ENCODE peak calls at places on chromosomes 2 and 18, in four cellular contexts. Y is retinal pigment epithelial cell, I is gastrocnemius medialis, E is GM20000. K is an unnamed sample.
A peak's percentile ranks its signal among the peaks of the same experiment; 100 is the strongest.

GRCh38 chr2:2873450-2873811 is 504.2 kb downstream of the EIPR1 start:
- DNase-seq in I (no peak), E (no peak), Y (no peak), K (no peak)

GRCh38 chr18:24009246-24009645 is 5.3 kb upstream of the TTC39C start:
- DNase-seq in E (no peak), Y (no peak), I (no peak), K (no peak)

GRCh38 chr2:47555368-47555767 is 152.4 kb downstream of the MSH2 start:
- DNase-seq in E (no peak), I (no peak), Y (no peak), K (no peak)

GRCh38 chr2:184187421-184187971 is 410.8 kb upstream of the ZNF804A start:
- DNase-seq in I (no peak), Y (no peak), E (no peak), K (no peak)

GRCh38 chr2:10783421-10783820 is 29.2 kb downstream of the PDIA6 start:
- DNase-seq in Y (no peak), I (no peak), E (no peak), K (peak; percentile 7)

GRCh38 chr2:151302879-151303278 is 13.4 kb upstream of the NMI start:
- DNase-seq in Y (no peak), E (no peak), I (no peak), K (no peak)

GRCh38 chr18:13289501-13290205 is 71.1 kb downstream of the LDLRAD4 start:
- DNase-seq in I (no peak), Y (no peak), E (no peak), K (no peak)

GRCh38 chr2:64017811-64018714 is 1.2 kb downstream of the VPS54 start:
- DNase-seq in Y (no peak), I (no peak), E (peak; percentile 24), K (no peak)

GRCh38 chr18:67281746-67282145 is 234.8 kb downstream of the DSEL start:
- DNase-seq in E (no peak), Y (no peak), I (no peak), K (no peak)
- TF ChIP-seq CTCF in E (no peak), Y (no peak), I (no peak), K (no peak)

DNA sequence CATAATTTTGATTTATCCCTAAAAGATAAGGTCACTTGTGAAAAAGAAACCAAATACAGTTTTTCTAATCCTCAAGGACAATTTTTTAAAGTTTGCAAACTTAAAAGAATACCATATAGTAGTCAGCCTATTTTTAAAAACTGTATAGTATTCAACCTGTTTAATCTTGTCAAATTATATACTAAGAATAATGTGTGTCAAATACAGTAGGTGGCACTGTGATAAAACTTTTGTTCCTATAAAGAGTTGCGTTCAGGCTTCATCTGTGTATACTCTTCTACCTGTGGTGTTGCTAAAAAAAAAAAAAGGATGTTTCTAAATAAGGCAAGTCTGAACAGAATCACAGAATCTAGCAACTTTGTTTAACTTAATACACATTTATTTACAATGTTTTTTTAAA is 68.6 kb downstream of the CCDC138 start:
- DNase-seq in Y (no peak), I (no peak), E (no peak), K (no peak)
- TF ChIP-seq CTCF in Y (peak; percentile 10), I (no peak), E (no peak), K (peak; percentile 33)

GRCh38 chr2:173216055-173216454 is 138.6 kb upstream of the CDCA7 start:
- DNase-seq in E (no peak), Y (no peak), I (no peak), K (no peak)

GRCh38 chr2:173214213-173214612 is 138.6 kb downstream of the MAP3K20 start:
- DNase-seq in I (peak; percentile 72), E (no peak), Y (no peak), K (peak; percentile 36)

GRCh38 chr2:173210270-173211196 is 134.9 kb downstream of the MAP3K20 start:
- DNase-seq in E (peak; percentile 54), Y (peak; percentile 85), I (peak; percentile 91), K (peak; percentile 80)

GRCh38 chr2:173215316-173215715 is 139.4 kb upstream of the CDCA7 start:
- DNase-seq in I (no peak), Y (no peak), E (no peak), K (no peak)

DNA sequence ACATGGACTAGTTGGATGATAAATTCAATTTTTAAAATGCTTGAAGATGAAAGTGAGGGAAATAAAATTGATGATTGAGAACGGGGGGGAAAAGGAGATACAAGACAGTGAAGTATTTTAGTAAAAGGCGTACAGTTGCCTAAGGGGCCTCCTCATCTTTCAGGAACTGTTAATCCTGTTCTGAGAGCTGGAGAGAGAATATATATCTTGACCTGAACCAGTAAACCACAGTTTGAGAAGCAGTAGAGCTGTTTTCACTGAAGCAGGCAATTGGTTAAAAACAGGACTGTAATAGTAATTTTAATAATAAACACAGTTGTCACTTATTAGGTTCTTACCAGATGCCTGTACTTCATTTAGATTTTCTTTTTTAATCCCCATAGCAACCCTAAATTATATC is 137.5 kb downstream of the MAP3K20 start:
- DNase-seq in I (no peak), E (no peak), Y (no peak), K (no peak)
- TF ChIP-seq CTCF in I (no peak), E (no peak), Y (no peak), K (no peak)

DNA sequence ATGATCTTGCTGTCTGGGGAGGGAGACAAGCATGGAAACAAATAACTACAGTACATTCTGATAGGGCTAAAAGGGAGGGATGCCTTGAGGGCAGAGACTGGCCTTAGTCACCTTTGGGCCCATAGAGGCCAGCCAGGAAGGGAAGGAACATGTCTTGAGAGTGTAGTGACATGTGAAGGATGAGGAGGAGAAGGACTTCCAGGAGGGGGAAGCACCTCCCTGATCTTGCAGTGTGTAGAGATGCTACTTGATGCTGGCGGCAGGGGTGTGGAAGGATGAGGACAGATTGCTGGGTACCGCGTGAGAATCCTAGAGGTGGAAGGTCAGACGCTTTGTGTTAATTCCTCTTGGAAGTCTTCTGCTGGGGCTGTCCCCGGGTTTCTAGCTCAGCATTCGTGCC is 13.1 kb downstream of the TET3 start:
- DNase-seq in E (no peak), I (no peak), Y (no peak), K (no peak)
- TF ChIP-seq CTCF in E (no peak), I (no peak), Y (no peak), K (no peak)

GRCh38 chr2:75174981-75175380 is 24.3 kb downstream of the TACR1 start:
- DNase-seq in Y (no peak), I (no peak), E (no peak), K (no peak)

GRCh38 chr2:75175473-75175872 is 23.8 kb downstream of the TACR1 start:
- DNase-seq in E (no peak), I (no peak), Y (no peak), K (no peak)

GRCh38 chr2:75177427-75177826 is 21.9 kb downstream of the TACR1 start:
- DNase-seq in Y (no peak), I (no peak), E (no peak), K (no peak)

GRCh38 chr2:75182606-75183005 is 16.7 kb downstream of the TACR1 start:
- DNase-seq in E (no peak), I (no peak), Y (no peak), K (no peak)

GRCh38 chr2:75180476-75180875 is 18.8 kb downstream of the TACR1 start:
- DNase-seq in I (no peak), Y (no peak), E (no peak), K (no peak)
- TF ChIP-seq CTCF in I (no peak), Y (no peak), E (no peak), K (no peak)

GRCh38 chr18:46462523-46462922 is 194.5 kb downstream of the LOXHD1 start:
- DNase-seq in I (no peak), Y (no peak), E (no peak), K (no peak)

GRCh38 chr18:46460754-46461153 is 196.3 kb downstream of the LOXHD1 start:
- DNase-seq in Y (no peak), E (no peak), I (no peak), K (no peak)

GRCh38 chr18:46461993-46462392 is 195.0 kb downstream of the LOXHD1 start:
- DNase-seq in Y (no peak), E (no peak), I (no peak), K (no peak)

GRCh38 chr18:46458472-46458871 is 198.5 kb downstream of the LOXHD1 start:
- DNase-seq in Y (no peak), I (no peak), E (no peak), K (no peak)

DNA sequence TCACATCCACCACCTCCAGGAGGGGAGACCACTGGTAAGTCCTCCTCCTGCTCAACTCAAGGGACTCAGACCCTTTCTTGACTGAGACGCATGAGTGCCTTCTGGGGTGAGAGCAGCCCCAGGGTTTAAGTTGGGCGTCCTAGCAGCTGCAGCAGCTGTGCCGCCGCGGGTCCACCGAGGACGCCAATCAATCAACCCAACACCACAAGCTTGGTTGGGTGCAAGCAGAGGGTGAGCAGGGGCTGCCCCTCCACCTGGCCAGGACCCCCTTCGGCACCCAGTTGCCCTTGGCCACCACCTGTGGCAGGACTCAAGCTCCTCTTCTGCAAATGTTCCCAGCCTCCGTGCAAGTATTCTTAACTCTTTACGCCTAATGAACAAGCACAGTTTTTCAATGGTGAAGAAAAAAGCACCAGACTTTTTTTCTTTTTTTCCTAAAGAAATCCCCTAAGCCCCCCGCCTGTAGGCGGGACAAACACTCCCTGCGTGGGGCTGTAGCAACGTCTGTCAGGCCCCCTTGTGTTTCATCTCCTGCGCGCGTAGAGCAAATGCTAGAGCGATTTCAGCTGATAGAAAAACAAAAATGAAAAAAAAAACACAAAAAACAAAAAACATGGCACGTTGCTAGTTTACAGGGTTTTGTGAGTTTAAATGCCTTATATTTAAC is 197.1 kb downstream of the LOXHD1 start:
- DNase-seq in Y (no peak), I (no peak), E (no peak), K (no peak)
- TF ChIP-seq CTCF in Y (no peak), I (no peak), E (no peak), K (no peak)